ENCODE peak calls at places on chromosomes 4 and X, in eight cellular contexts. S is uterus, G is breast epithelium, T is tibial artery, L is cardiac fibroblast, Q is IMR-90, R is astrocyte of the cerebellum, O is BJ. D is an unnamed sample.

GRCh38 chr4:2686379-2687265 is 69.5 kb downstream of the TNIP2 start:
- DNase-seq in L (no peak), R (no peak), Q (no peak), O (no peak), T (no peak), S (no peak), G (no peak), D (no peak)

GRCh38 chr4:164529486-164529885 is 224.4 kb upstream of the SMIM31 start:
- DNase-seq in T (no peak), S (no peak), Q (no peak), G (no peak), O (no peak), R (no peak), L (no peak), D (no peak)

GRCh38 chr4:90121961-90122748 is 5.0 kb upstream of the CCSER1 start:
- DNase-seq in R (no peak), L (peak; percentile 3), S (no peak), O (no peak), G (no peak), T (no peak), Q (peak; percentile 3), D (no peak)

GRCh38 chrX:152451731-152451980 is 541 bp upstream of the GABRA3 start:
- DNase-seq in T (no peak), R (no peak), G (no peak), O (no peak), L (no peak), S (no peak), Q (no peak), D (no peak)

GRCh38 chrX:131762802-131763234 is 218.9 kb downstream of the OR13H1 start:
- DNase-seq in O (no peak), G (peak; percentile 61), S (peak; percentile 55), R (peak; percentile 68), L (no peak), Q (peak; percentile 77), T (no peak), D (no peak)

GRCh38 chrX:17859609-17860178 is 1.4 kb downstream of the RAI2 start:
- DNase-seq in Q (no peak), R (no peak), O (no peak), G (peak; percentile 23), S (no peak), L (no peak), T (no peak), D (no peak)

GRCh38 chr4:57061395-57061794 is 48.8 kb downstream of the IGFBP7 start:
- DNase-seq in Q (peak; percentile 70), R (no peak), O (no peak), T (no peak), G (no peak), L (peak; percentile 69), S (no peak), D (no peak)

GRCh38 chr4:174523003-174523693 is 860 bp upstream of the HPGD start:
- DNase-seq in G (no peak), S (peak; percentile 24), R (no peak), L (peak; percentile 10), O (no peak), T (no peak), Q (no peak), D (no peak)

GRCh38 chr4:8593268-8594096 is 917 bp downstream of the CPZ start:
- DNase-seq in T (no peak), Q (no peak), L (no peak), S (no peak), G (no peak), O (no peak), R (no peak), D (no peak)

GRCh38 chr4:19382993-19383392 is 868.7 kb upstream of the SLIT2 start:
- DNase-seq in S (no peak), R (peak; percentile 71), Q (peak; percentile 37), O (peak; percentile 5), L (peak; percentile 63), T (no peak), G (no peak), D (peak; percentile 71)

GRCh38 chr4:90689739-90690138 is 562.5 kb downstream of the CCSER1 start:
- DNase-seq in Q (no peak), S (no peak), L (no peak), T (no peak), R (no peak), O (no peak), G (peak; percentile 23), D (no peak)

GRCh38 chr4:56245547-56246229 is 141.6 kb downstream of the AASDH start:
- DNase-seq in O (no peak), T (no peak), L (peak; percentile 14), G (no peak), Q (no peak), R (no peak), S (no peak), D (no peak)

GRCh38 chr4:128854433-128854832 is 44.9 kb downstream of the JADE1 start:
- DNase-seq in O (no peak), T (no peak), G (no peak), L (peak; percentile 49), Q (peak; percentile 56), S (no peak), R (no peak), D (no peak)

GRCh38 chrX:112849010-112849409 is 8.4 kb upstream of the AMOT start:
- DNase-seq in T (no peak), G (no peak), R (no peak), S (no peak), O (no peak), L (peak; percentile 5), Q (peak; percentile 44), D (no peak)

GRCh38 chrX:63560601-63561218 is 209.6 kb upstream of the SPIN4 start:
- DNase-seq in G (peak; percentile 47), S (peak; percentile 39), T (peak; percentile 72), R (peak; percentile 32), O (peak; percentile 8), Q (peak; percentile 74), L (peak; percentile 77), D (peak; percentile 47)

GRCh38 chr4:176464748-176465147 is 145.0 kb downstream of the SPCS3 start:
- DNase-seq in T (no peak), S (no peak), L (no peak), R (no peak), Q (no peak), G (no peak), O (no peak), D (no peak)

GRCh38 chr4:169439244-169439643 is 168.5 kb upstream of the SH3RF1 start:
- DNase-seq in Q (peak; percentile 47), L (peak; percentile 38), S (no peak), R (peak; percentile 11), T (no peak), O (no peak), G (no peak), D (no peak)

DNA sequence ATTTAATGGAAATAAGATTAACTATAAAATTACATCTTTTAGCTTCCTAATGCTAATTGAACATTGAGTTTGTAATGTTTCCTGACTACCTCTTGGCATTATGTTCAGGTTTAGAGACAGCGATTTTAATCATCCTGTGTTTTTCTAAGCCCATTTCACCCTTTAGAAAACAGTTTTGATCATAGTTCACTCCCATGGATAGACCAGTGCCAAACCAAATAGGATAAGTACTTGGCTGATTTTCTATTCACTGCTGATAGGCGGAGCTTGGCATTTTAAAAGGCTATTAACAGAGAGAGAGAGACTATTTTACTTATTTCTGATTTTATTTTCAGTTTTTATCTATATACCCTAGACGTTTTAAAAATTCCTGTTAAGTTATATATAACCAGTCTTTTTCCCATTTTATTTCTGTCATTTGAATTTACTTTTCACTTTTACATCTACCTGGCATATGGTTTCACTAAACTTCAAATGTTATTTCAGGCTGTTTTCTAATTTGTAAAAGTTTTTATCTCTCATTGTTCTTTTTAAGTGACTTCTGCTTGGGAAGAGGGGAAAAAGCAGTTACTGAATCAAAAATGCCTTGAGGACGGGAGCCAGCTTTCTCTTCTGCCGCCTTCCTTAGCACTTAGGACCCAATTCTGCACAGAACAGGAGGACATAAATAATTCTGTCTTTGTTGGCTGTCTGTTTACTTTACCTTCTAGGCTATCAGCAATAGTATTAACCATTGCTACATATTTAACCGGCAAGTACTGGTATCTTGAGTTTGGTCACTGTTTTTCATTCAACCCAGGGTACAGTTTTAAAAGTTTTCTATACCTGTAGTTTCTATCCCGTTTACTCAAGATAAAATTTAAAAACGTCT is 46.4 kb downstream of the SGMS2 start:
- DNase-seq in G (no peak), T (no peak), Q (no peak), L (peak; percentile 52), S (no peak), R (no peak), O (no peak), D (no peak)
- H3K4me3 ChIP-seq in G (no peak overlapping the region), T (peak overlapping the region; percentile 30), Q (no peak overlapping the region), L (no peak overlapping the region), S (peak overlapping the region; percentile 8), R (no peak overlapping the region), O (no peak overlapping the region), D (no peak overlapping the region)

GRCh38 chr4:40843696-40844095 is 93.9 kb downstream of the NSUN7 start:
- DNase-seq in S (no peak), R (no peak), L (no peak), T (peak; percentile 25), O (no peak), Q (no peak), G (no peak), D (no peak)
- TF ChIP-seq CTCF in S (no peak), R (no peak), L (no peak), T (no peak), O (no peak), Q (no peak), G (no peak), D (peak; percentile 10)

DNA sequence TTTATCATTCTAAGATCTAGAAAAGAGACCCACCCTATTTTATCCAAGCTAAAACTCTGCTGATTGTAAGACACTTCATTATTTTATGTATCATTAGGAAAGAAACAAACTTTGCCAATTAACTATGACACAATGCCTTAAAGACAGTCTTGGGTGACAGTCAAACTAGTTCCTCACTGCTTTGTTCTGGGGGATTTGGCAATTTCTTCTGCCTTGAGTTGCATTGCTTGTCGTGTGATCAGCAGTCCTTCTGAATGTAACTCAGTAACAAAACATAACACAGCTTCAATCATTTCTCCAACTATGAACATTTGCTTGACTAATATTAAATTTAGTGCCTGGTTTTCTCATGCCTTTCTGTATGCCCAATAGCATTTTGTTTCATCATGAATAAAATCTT is 577.9 kb upstream of the DIPK2B start:
- DNase-seq in R (no peak), T (no peak), L (no peak), Q (no peak), S (no peak), O (no peak), G (no peak), D (no peak)
- H3K4me3 ChIP-seq in R (no peak overlapping the region), T (no peak overlapping the region), L (no peak overlapping the region), Q (no peak overlapping the region), S (no peak overlapping the region), O (no peak overlapping the region), G (no peak overlapping the region), D (no peak overlapping the region)

GRCh38 chrX:39609941-39610340 is 487.8 kb downstream of the BCOR start:
- DNase-seq in G (no peak), T (no peak), L (no peak), S (no peak), R (no peak), Q (no peak), O (no peak), D (no peak)
- TF ChIP-seq CTCF in G (no peak), T (no peak), L (no peak), S (no peak), R (no peak), Q (no peak), O (no peak), D (no peak)

D was measured in retinal pigment epithelial cell.